ENCODE peak calls at places on chromosomes 6 and 20, in four cellular contexts. T is ELR; O is stimulated activated CD4-positive, alpha-beta T cell treated with anti-CD3 and anti-CD28 coated beads, Interleukin-4, amount 100 ng/mL, for 4 hours; I is RCC 7860. X is an unnamed sample.

GRCh38 chr6:3228046-3228671 is 706 bp upstream of the TUBB2B start:
- DNase-seq in T (no peak), O (no peak), I (no peak), X (no peak)

GRCh38 chr20:53934421-53935352 is 135.7 kb downstream of the BCAS1 start:
- DNase-seq in T (peak), O (no peak), I (peak), X (no peak)

GRCh38 chr6:129498950-129499870 is 210.8 kb downstream of the ARHGAP18 start:
- DNase-seq in I (peak), T (peak), O (no peak), X (no peak)

GRCh38 chr6:52597738-52598122 is 20.9 kb upstream of the TRAM2 start:
- DNase-seq in I (no peak), T (no peak), O (no peak), X (no peak)

GRCh38 chr20:47502801-47503239 is 1.1 kb downstream of the NCOA3 start:
- DNase-seq in O (no peak), I (no peak), T (peak), X (no peak)

GRCh38 chr6:99350573-99350972 is 1.1 kb upstream of the FAXC start:
- DNase-seq in I (no peak), T (no peak), O (no peak), X (no peak)

GRCh38 chr20:51551186-51551585 is 8.7 kb upstream of the NFATC2 start:
- DNase-seq in T (no peak), O (no peak), I (no peak), X (no peak)

GRCh38 chr20:61737812-61738443 is 327.8 kb downstream of the TAF4 start:
- DNase-seq in T (no peak), I (no peak), O (no peak), X (no peak)